ENCODE peak calls at places on chromosomes 11 and 22, in five cellular contexts. H, R, W, D and P are unnamed samples.

GRCh38 chr11:57368106-57368826 is 12.7 kb downstream of the PRG3 start:
- DNase-seq in H (no peak), R (no peak), W (no peak), D (no peak), P (no peak)

GRCh38 chr11:119504366-119504765 is 81.4 kb upstream of the THY1 start:
- DNase-seq in H (no peak), R (no peak), W (no peak), D (no peak), P (no peak)

GRCh38 chr11:1749020-1749758 is 1.2 kb downstream of the IFITM10 start:
- DNase-seq in H (no peak), R (no peak), W (no peak), D (no peak), P (no peak)

GRCh38 chr11:15629690-15630321 is 515.1 kb downstream of the INSC start:
- DNase-seq in H (peak), R (no peak), W (peak), D (no peak), P (peak)

GRCh38 chr11:19435306-19435989 is 194.7 kb upstream of the E2F8 start:
- DNase-seq in H (no peak), R (no peak), W (no peak), D (no peak), P (no peak)

GRCh38 chr11:125170406-125171031 is 6.0 kb downstream of the PKNOX2 start:
- DNase-seq in H (no peak), R (peak), W (no peak), D (peak), P (no peak)

GRCh38 chr11:46534713-46535112 is 59.1 kb downstream of the AMBRA1 start:
- DNase-seq in H (no peak), R (no peak), W (no peak), D (no peak), P (no peak)

GRCh38 chr11:2521681-2522630 is 77.1 kb downstream of the KCNQ1 start:
- DNase-seq in H (no peak), R (no peak), W (no peak), D (no peak), P (no peak)

GRCh38 chr11:36683823-36684222 is 85.8 kb upstream of the RAG2 start:
- DNase-seq in H (no peak), R (no peak), W (no peak), D (no peak), P (no peak)

GRCh38 chr22:33126881-33127280 is 68.7 kb upstream of the SYN3 start:
- DNase-seq in H (peak), R (no peak), W (peak), D (no peak), P (no peak)

GRCh38 chr22:42644422-42645340 is 4.3 kb upstream of the ATP5MGL start:
- DNase-seq in H (no peak), R (no peak), W (no peak), D (peak), P (no peak)

GRCh38 chr11:38019072-38019775 is 1421.2 kb upstream of the RAG2 start:
- DNase-seq in H (peak), R (no peak), W (peak), D (no peak), P (peak)

GRCh38 chr11:94077568-94078293 is 50.9 kb upstream of the PANX1 start:
- DNase-seq in H (peak), R (no peak), W (no peak), D (peak), P (no peak)

GRCh38 chr11:115695677-115696451 is 191.6 kb upstream of the CADM1 start:
- DNase-seq in H (no peak), R (no peak), W (no peak), D (no peak), P (no peak)

GRCh38 chr22:44807915-44808690 is 55.7 kb downstream of the ARHGAP8 start:
- DNase-seq in H (no peak), R (peak), W (peak), D (no peak), P (peak)

GRCh38 chr11:63882555-63883242 is 34.3 kb downstream of the RCOR2 start:
- DNase-seq in H (no peak), R (no peak), W (no peak), D (no peak), P (peak)

GRCh38 chr11:61919841-61920631 is 2.7 kb upstream of the RAB3IL1 start:
- DNase-seq in H (peak), R (peak), W (no peak), D (no peak), P (no peak)

GRCh38 chr11:3043315-3043871 is 13.8 kb downstream of the CARS1 start:
- DNase-seq in H (no peak), R (no peak), W (no peak), D (no peak), P (no peak)

GRCh38 chr11:64660205-64660604 is 62.8 kb downstream of the NRXN2 start:
- DNase-seq in H (no peak), R (no peak), W (no peak), D (no peak), P (peak)

GRCh38 chr22:36541831-36542391 is 12.9 kb upstream of the EIF3D start:
- DNase-seq in H (peak), R (peak), W (no peak), D (peak), P (no peak)

GRCh38 chr22:31448382-31448781 is 41.3 kb downstream of the EIF4ENIF1 start:
- DNase-seq in H (no peak), R (no peak), W (no peak), D (no peak), P (no peak)

GRCh38 chr11:127491589-127491988 is 491.0 kb upstream of the KIRREL3 start:
- DNase-seq in H (no peak), R (no peak), W (no peak), D (no peak), P (no peak)

GRCh38 chr11:123616505-123617198 is 37.8 kb downstream of the SCN3B start:
- DNase-seq in H (no peak), R (no peak), W (no peak), D (no peak), P (no peak)

GRCh38 chr11:10487002-10487647 is 32.1 kb downstream of the AMPD3 start:
- DNase-seq in H (no peak), R (no peak), W (no peak), D (no peak), P (no peak)

GRCh38 chr22:50621491-50621880 is 6.5 kb downstream of the ARSA start:
- DNase-seq in H (no peak), R (no peak), W (no peak), D (no peak), P (peak)

GRCh38 chr22:25062378-25063095 is 110.0 kb downstream of the KIAA1671 start:
- DNase-seq in H (no peak), R (no peak), W (no peak), D (peak), P (no peak)

GRCh38 chr11:97557399-97557798 is 1167.6 kb downstream of the JRKL start:
- DNase-seq in H (no peak), R (no peak), W (no peak), D (peak), P (peak)

GRCh38 chr11:12126352-12127019 is 16.1 kb downstream of the MICAL2 start:
- DNase-seq in H (no peak), R (no peak), W (no peak), D (no peak), P (peak)

GRCh38 chr11:74248469-74248868 is 63.0 kb downstream of the P4HA3 start:
- DNase-seq in H (no peak), R (no peak), W (no peak), D (no peak), P (no peak)

GRCh38 chr11:88801484-88802123 is 264.2 kb downstream of the GRM5 start:
- DNase-seq in H (no peak), R (no peak), W (no peak), D (no peak), P (no peak)

GRCh38 chr11:113073290-113073953 is 112.2 kb downstream of the NCAM1 start:
- DNase-seq in H (no peak), R (no peak), W (no peak), D (no peak), P (no peak)

GRCh38 chr11:123045101-123045500 is 16.8 kb downstream of the HSPA8 start:
- DNase-seq in H (no peak), R (no peak), W (no peak), D (no peak), P (no peak)

GRCh38 chr22:38034278-38034882 is 22.8 kb upstream of the PICK1 start:
- DNase-seq in H (peak), R (peak), W (peak), D (peak), P (peak)

GRCh38 chr11:1934326-1935155 is 12.6 kb upstream of the MRPL23 start:
- DNase-seq in H (no peak), R (no peak), W (no peak), D (no peak), P (peak)

GRCh38 chr11:4464216-4465159 is 15.4 kb downstream of the OR52K2 start:
- DNase-seq in H (peak), R (no peak), W (no peak), D (no peak), P (no peak)

GRCh38 chr11:2538951-2539735 is 94.3 kb downstream of the KCNQ1 start:
- DNase-seq in H (no peak), R (no peak), W (no peak), D (no peak), P (no peak)

GRCh38 chr11:129146196-129146595 is 45.9 kb downstream of the ARHGAP32 start:
- DNase-seq in H (no peak), R (no peak), W (no peak), D (no peak), P (no peak)

GRCh38 chr22:49997221-49997599 is 15.4 kb downstream of the IL17REL start:
- DNase-seq in H (no peak), R (no peak), W (no peak), D (no peak), P (no peak)

GRCh38 chr11:76280151-76280881 is 74.0 kb upstream of the WNT11 start:
- DNase-seq in H (no peak), R (no peak), W (no peak), D (no peak), P (no peak)
- TF ChIP-seq POLR2A in H (no peak), R (no peak), W (no peak), D (no peak), P (no peak)

DNA sequence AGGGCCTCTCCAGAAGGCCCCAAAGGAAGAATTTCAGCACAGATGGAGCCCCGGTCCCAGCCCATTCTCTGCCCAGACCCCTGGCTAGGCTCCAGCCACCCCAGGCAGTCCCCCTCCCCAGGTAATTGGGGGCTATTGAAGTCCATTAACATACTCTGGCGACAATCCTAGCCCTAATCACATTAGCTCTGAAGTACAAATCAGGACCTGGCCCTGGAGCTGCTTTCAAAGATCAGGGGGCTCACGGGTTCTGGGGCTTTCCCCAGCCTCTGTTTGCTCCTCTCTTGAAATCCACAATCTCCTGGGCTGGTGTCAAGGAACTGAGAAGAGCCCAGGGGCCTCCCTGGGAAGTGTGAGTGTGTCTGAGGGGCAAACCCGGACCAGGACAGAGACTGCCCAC is 22.3 kb downstream of the FGF4 start:
- DNase-seq in H (no peak), R (no peak), W (no peak), D (no peak), P (no peak)
- TF ChIP-seq MYC in H (no peak), R (no peak), W (no peak), D (no peak), P (no peak)

GRCh38 chr11:69640995-69641581 is at the start of gene CCND1:
- DNase-seq in H (peak), R (peak), W (peak), D (peak), P (peak)
- TF ChIP-seq POLR2A in H (peak), R (peak), W (no peak), D (peak), P (peak)

GRCh38 chr11:99424313-99425084 is 403.8 kb downstream of the CNTN5 start:
- DNase-seq in H (no peak), R (no peak), W (no peak), D (no peak), P (no peak)
- TF ChIP-seq MYC in H (no peak), R (no peak), W (no peak), D (no peak), P (no peak)